ENCODE peak calls at places on chromosomes 16 and 17, in seven cellular contexts. Q, D, M, B, F, Y and H are unnamed samples.

GRCh38 chr16:6048017-6048416 is 950.4 kb upstream of the EEF2KMT start:
- DNase-seq in Q (no peak), D (no peak), M (no peak), B (no peak), F (no peak), Y (no peak), H (no peak)

GRCh38 chr17:10757067-10757466 is 27.2 kb upstream of the TMEM220 start:
- DNase-seq in Q (no peak), D (no peak), M (peak), B (no peak), F (no peak), Y (no peak), H (no peak)

GRCh38 chr16:71895679-71896385 is 501 bp downstream of the IST1 start:
- DNase-seq in Q (peak), D (peak), M (peak), B (no peak), F (peak), Y (no peak), H (peak)

GRCh38 chr16:56625943-56626654 is 518 bp downstream of the MT1E start:
- DNase-seq in Q (no peak), D (peak), M (no peak), B (no peak), F (no peak), Y (no peak), H (no peak)

GRCh38 chr17:9676084-9676483 is 30.8 kb downstream of the USP43 start:
- DNase-seq in Q (no peak), D (no peak), M (no peak), B (no peak), F (no peak), Y (no peak), H (no peak)

GRCh38 chr16:2471653-2472487 is 773 bp downstream of the NTN3 start:
- DNase-seq in Q (no peak), D (no peak), M (peak), B (no peak), F (no peak), Y (no peak), H (no peak)

GRCh38 chr17:44831270-44831770 is 1.2 kb upstream of the GJC1 start:
- DNase-seq in Q (no peak), D (no peak), M (no peak), B (no peak), F (no peak), Y (no peak), H (no peak)

GRCh38 chr17:70271672-70272071 is 102.3 kb downstream of the KCNJ2 start:
- DNase-seq in Q (no peak), D (no peak), M (no peak), B (no peak), F (no peak), Y (no peak), H (no peak)

GRCh38 chr16:24010440-24011089 is 174.8 kb downstream of the PRKCB start:
- DNase-seq in Q (peak), D (peak), M (peak), B (peak), F (peak), Y (peak), H (peak)

GRCh38 chr17:79045001-79045729 is 21.2 kb downstream of the C1QTNF1 start:
- DNase-seq in Q (no peak), D (no peak), M (no peak), B (no peak), F (no peak), Y (no peak), H (no peak)

GRCh38 chr16:79055251-79055972 is 545.1 kb downstream of the MAF start:
- DNase-seq in Q (no peak), D (no peak), M (no peak), B (no peak), F (no peak), Y (no peak), H (no peak)

GRCh38 chr16:82983390-82983789 is 356.6 kb downstream of the CDH13 start:
- DNase-seq in Q (no peak), D (no peak), M (no peak), B (no peak), F (no peak), Y (no peak), H (no peak)

GRCh38 chr16:89695875-89696597 is 5.5 kb downstream of the SPATA2L start:
- DNase-seq in Q (no peak), D (no peak), M (no peak), B (no peak), F (no peak), Y (no peak), H (no peak)

GRCh38 chr16:28574925-28575324 is 21.2 kb downstream of the SGF29 start:
- DNase-seq in Q (no peak), D (no peak), M (no peak), B (no peak), F (no peak), Y (no peak), H (no peak)

GRCh38 chr17:20043034-20043433 is 33.9 kb downstream of the SPECC1 start:
- DNase-seq in Q (no peak), D (no peak), M (no peak), B (no peak), F (no peak), Y (no peak), H (no peak)

GRCh38 chr17:59719526-59719925 is 12.1 kb downstream of the VMP1 start:
- DNase-seq in Q (no peak), D (no peak), M (no peak), B (no peak), F (no peak), Y (no peak), H (no peak)

GRCh38 chr16:27471661-27472060 is 69.7 kb downstream of the IL21R start:
- DNase-seq in Q (no peak), D (no peak), M (no peak), B (no peak), F (no peak), Y (no peak), H (no peak)

GRCh38 chr17:67477687-67478086 is 100.6 kb downstream of the PITPNC1 start:
- DNase-seq in Q (peak), D (no peak), M (no peak), B (peak), F (no peak), Y (peak), H (no peak)

GRCh38 chr17:75738218-75738802 is 17.1 kb downstream of the ITGB4 start:
- DNase-seq in Q (no peak), D (no peak), M (peak), B (peak), F (no peak), Y (no peak), H (no peak)